ENCODE peak calls at places on chromosomes 2 and 18, in eight cellular contexts. B, P, W, C, L, J, Z and R are unnamed samples.

GRCh38 chr2:232434091-232434490 is 21.9 kb upstream of the ALPI start:
- DNase-seq in B (no peak), P (no peak), W (no peak), C (no peak), L (no peak), J (no peak), Z (no peak), R (no peak)

GRCh38 chr2:9375857-9376428 is 47.4 kb downstream of the ITGB1BP1 start:
- DNase-seq in B (no peak), P (no peak), W (no peak), C (no peak), L (no peak), J (no peak), Z (no peak), R (no peak)

GRCh38 chr2:172086349-172087190 is 1.3 kb downstream of the DLX1 start:
- DNase-seq in B (no peak), P (no peak), W (no peak), C (peak; percentile 60), L (peak; percentile 85), J (no peak), Z (no peak), R (no peak)

GRCh38 chr2:98727369-98727749 is 3.6 kb downstream of the MGAT4A start:
- DNase-seq in B (no peak), P (peak; percentile 56), W (no peak), C (no peak), L (no peak), J (no peak), Z (peak; percentile 64), R (no peak)

GRCh38 chr2:198296665-198297308 is 492.4 kb downstream of the PLCL1 start:
- DNase-seq in B (peak; percentile 9), P (no peak), W (peak; percentile 56), C (peak; percentile 57), L (peak; percentile 74), J (peak; percentile 36), Z (no peak), R (peak; percentile 8)

GRCh38 chr2:20674974-20675679 is 8.2 kb downstream of the GDF7 start:
- DNase-seq in B (no peak), P (peak; percentile 61), W (peak; percentile 77), C (peak; percentile 86), L (no peak), J (no peak), Z (peak; percentile 70), R (no peak)

GRCh38 chr18:78882585-78882984 is 97.0 kb upstream of the SALL3 start:
- DNase-seq in B (no peak), P (no peak), W (no peak), C (no peak), L (no peak), J (no peak), Z (no peak), R (no peak)

GRCh38 chr2:215712850-215713230 is 277.0 kb upstream of the FN1 start:
- DNase-seq in B (no peak), P (no peak), W (peak; percentile 48), C (no peak), L (no peak), J (no peak), Z (no peak), R (no peak)

GRCh38 chr2:24365051-24365450 is 4.7 kb upstream of the ITSN2 start:
- DNase-seq in B (no peak), P (peak; percentile 87), W (no peak), C (no peak), L (no peak), J (peak; percentile 48), Z (peak; percentile 92), R (peak; percentile 63)

GRCh38 chr2:70935468-70936164 is at the start of gene ATP6V1B1:
- DNase-seq in B (no peak), P (no peak), W (no peak), C (no peak), L (peak; percentile 87), J (peak; percentile 63), Z (no peak), R (no peak)

GRCh38 chr2:74457549-74458131 is 598 bp upstream of the WBP1 start:
- DNase-seq in B (peak; percentile 58), P (peak; percentile 79), W (no peak), C (peak; percentile 61), L (no peak), J (peak; percentile 48), Z (peak; percentile 80), R (no peak)

GRCh38 chr2:88227446-88227845 is 57.3 kb downstream of the THNSL2 start:
- DNase-seq in B (no peak), P (no peak), W (peak; percentile 26), C (peak; percentile 45), L (peak; percentile 33), J (no peak), Z (no peak), R (no peak)